ENCODE peak calls at places on chromosomes 13 and 19, in eight cellular contexts. I is GM04504; C is A172; Q is NCI-H510A; A is A549; S is T-cell; F is kidney tubule cell; N is stimulated activated naive CD8-positive, alpha-beta T cell treated with anti-CD3 and anti-CD28 coated beads, Interleukin-15, amount 100 ng/mL, for 72 hours. M is an unnamed sample.

GRCh38 chr13:39254606-39255005 is 216.3 kb downstream of the NHLRC3 start:
- DNase-seq in I (no peak), S (no peak), C (no peak), N (no peak), A (no peak), Q (no peak), F (no peak), M (no peak)

GRCh38 chr13:23509781-23510543 is 60.2 kb upstream of the TNFRSF19 start:
- DNase-seq in I (no peak), Q (no peak), N (no peak), C (peak; percentile 88), F (peak; percentile 84), A (no peak), S (no peak), M (peak; percentile 79)

GRCh38 chr13:112468069-112468468 is 91.9 kb downstream of the SPACA7 start:
- DNase-seq in I (no peak), S (no peak), N (no peak), A (no peak), Q (no peak), F (no peak), C (no peak), M (no peak)

GRCh38 chr13:41606646-41607045 is 149.3 kb downstream of the RGCC start:
- DNase-seq in Q (no peak), F (no peak), N (no peak), S (no peak), A (no peak), C (no peak), I (no peak), M (no peak)

GRCh38 chr19:1512671-1513491 is at the start of gene ADAMTSL5:
- DNase-seq in Q (no peak), C (peak; percentile 48), I (peak; percentile 45), N (peak; percentile 81), F (peak; percentile 71), A (peak; percentile 74), S (peak; percentile 66), M (peak; percentile 59)

GRCh38 chr19:41994521-41994971 is 516 bp upstream of the ATP1A3 start:
- DNase-seq in Q (no peak), C (no peak), I (no peak), N (peak; percentile 30), F (no peak), A (no peak), S (no peak), M (no peak)

GRCh38 chr19:18743281-18743825 is 47.8 kb downstream of the COMP start:
- DNase-seq in C (no peak), Q (no peak), F (no peak), N (no peak), I (no peak), A (no peak), S (no peak), M (no peak)

GRCh38 chr19:1066748-1067340 is at the start of gene ARHGAP45:
- DNase-seq in F (no peak), A (no peak), S (peak; percentile 83), Q (no peak), I (no peak), C (no peak), N (peak; percentile 90), M (peak; percentile 48)